ENCODE peak calls at places on chromosomes 1 and 21, in ten cellular contexts. A is left lung; N is pancreas; M is heart left ventricle; E is CD4-positive, alpha-beta T cell; R is right cardiac atrium; V is upper lobe of left lung; X is PC-3; I is RWPE2; K is foreskin keratinocyte. Y is an unnamed sample.

GRCh38 chr21:45818904-45819285 is 162.7 kb upstream of the COL6A1 start:
- ATAC-seq in N (no peak), I (peak; percentile 53), R (no peak), V (no peak), K (peak; percentile 68), A (no peak), M (no peak), X (peak; percentile 53), E (peak; percentile 85), Y (no peak)

GRCh38 chr1:150060260-150060659 is 7.3 kb upstream of the VPS45 start:
- ATAC-seq in M (no peak), I (no peak), V (no peak), R (no peak), X (no peak), E (no peak), N (no peak), K (no peak), A (no peak), Y (no peak)

GRCh38 chr1:21013510-21013909 is 163.2 kb downstream of the EIF4G3 start:
- ATAC-seq in K (no peak), I (no peak), X (no peak), V (no peak), N (no peak), R (no peak), A (no peak), M (no peak), E (no peak), Y (no peak)

GRCh38 chr21:17560377-17560776 is 47.5 kb downstream of the CXADR start:
- ATAC-seq in M (no peak), A (no peak), N (no peak), X (no peak), I (no peak), R (no peak), E (no peak), V (no peak), K (no peak), Y (no peak)

GRCh38 chr1:154941332-154941995 is 4.9 kb upstream of the PMVK start:
- ATAC-seq in X (no peak), K (no peak), N (no peak), A (no peak), V (no peak), I (no peak), M (no peak), E (no peak), R (no peak), Y (no peak)

GRCh38 chr1:173414539-173414938 is 62.6 kb upstream of the PRDX6 start:
- ATAC-seq in K (no peak), I (no peak), M (peak; percentile 68), V (no peak), R (peak; percentile 13), N (no peak), A (no peak), E (no peak), X (no peak), Y (no peak)

GRCh38 chr1:150017206-150017750 is 6.8 kb upstream of the OTUD7B start:
- ATAC-seq in I (peak; percentile 82), K (peak; percentile 80), N (no peak), A (peak; percentile 95), M (peak; percentile 34), X (peak; percentile 55), E (no peak), V (peak; percentile 93), R (no peak), Y (no peak)

GRCh38 chr1:95021085-95021484 is 51.7 kb downstream of the ALG14 start:
- ATAC-seq in X (no peak), N (no peak), I (peak; percentile 49), R (no peak), K (peak; percentile 50), E (no peak), V (peak; percentile 54), M (no peak), A (peak; percentile 66), Y (no peak)

GRCh38 chr1:43531906-43532584 is 1.4 kb downstream of the PTPRF start:
- ATAC-seq in I (peak; percentile 3), K (no peak), V (no peak), N (no peak), M (no peak), A (peak; percentile 7), R (peak; percentile 5), E (no peak), X (no peak), Y (no peak)

GRCh38 chr1:153963850-153964331 is 554 bp upstream of the SLC39A1 start:
- ATAC-seq in R (no peak), X (peak; percentile 10), I (peak; percentile 47), E (no peak), K (peak; percentile 41), N (no peak), A (peak; percentile 7), M (no peak), V (no peak), Y (no peak)

GRCh38 chr21:35311985-35312384 is 262.9 kb upstream of the RUNX1 start:
- ATAC-seq in I (no peak), E (no peak), M (no peak), V (no peak), A (no peak), R (no peak), X (no peak), N (no peak), K (no peak), Y (no peak)

GRCh38 chr1:227465256-227465655 is 98.1 kb upstream of the ZNF678 start:
- ATAC-seq in E (no peak), I (no peak), N (no peak), R (no peak), K (no peak), M (no peak), A (no peak), V (no peak), X (no peak), Y (no peak)

GRCh38 chr1:231828182-231828920 is 201.8 kb downstream of the DISC1 start:
- ATAC-seq in X (peak; percentile 88), V (no peak), E (no peak), I (peak; percentile 93), M (peak; percentile 59), N (no peak), A (peak; percentile 68), R (peak; percentile 80), K (peak; percentile 91), Y (no peak)

GRCh38 chr1:41765109-41765655 is 153.5 kb downstream of the HIVEP3 start:
- ATAC-seq in X (no peak), V (no peak), I (no peak), A (peak; percentile 32), E (no peak), N (no peak), K (no peak), R (peak; percentile 33), M (peak; percentile 71), Y (no peak)

GRCh38 chr1:209386156-209386555 is 197.4 kb upstream of the CAMK1G start:
- ATAC-seq in M (no peak), A (no peak), E (no peak), I (no peak), R (no peak), X (no peak), N (no peak), K (no peak), V (no peak), Y (no peak)
- H3K27ac ChIP-seq in M (no peak overlapping the region), A (no peak overlapping the region), E (no peak overlapping the region), I (peak overlapping the region; percentile 97), R (no peak overlapping the region), X (no peak overlapping the region), N (no peak overlapping the region), K (peak overlapping the region; percentile 71), V (no peak overlapping the region), Y (no peak overlapping the region)

GRCh38 chr1:207959141-207959825 is 48.4 kb upstream of the CD34 start:
- ATAC-seq in I (peak; percentile 71), R (peak; percentile 87), A (peak; percentile 35), M (peak; percentile 78), K (peak; percentile 65), X (no peak), V (peak; percentile 22), E (no peak), N (peak; percentile 3), Y (peak; percentile 82)
- H3K27ac ChIP-seq in I (no peak overlapping the region), R (peak overlapping the region; percentile 72), A (peak overlapping the region; percentile 39), M (peak overlapping the region; percentile 90), K (no peak overlapping the region), X (no peak overlapping the region), V (peak overlapping the region; percentile 45), E (no peak overlapping the region), N (no peak overlapping the region), Y (peak overlapping the region; percentile 82)

GRCh38 chr1:224219011-224219611 is 36.1 kb downstream of the DEGS1 start:
- ATAC-seq in E (no peak), V (no peak), R (no peak), M (no peak), K (peak; percentile 21), I (no peak), N (no peak), A (no peak), X (no peak), Y (no peak)

GRCh38 chr1:224226849-224227502 is 43.9 kb downstream of the DEGS1 start:
- ATAC-seq in V (no peak), A (no peak), I (no peak), R (no peak), E (no peak), X (no peak), N (no peak), M (no peak), K (no peak), Y (no peak)

GRCh38 chr1:224219612-224220011 is 36.6 kb downstream of the DEGS1 start:
- ATAC-seq in N (peak; percentile 66), X (no peak), V (no peak), A (peak; percentile 39), E (no peak), I (no peak), R (no peak), K (peak; percentile 7), M (no peak), Y (no peak)

DNA sequence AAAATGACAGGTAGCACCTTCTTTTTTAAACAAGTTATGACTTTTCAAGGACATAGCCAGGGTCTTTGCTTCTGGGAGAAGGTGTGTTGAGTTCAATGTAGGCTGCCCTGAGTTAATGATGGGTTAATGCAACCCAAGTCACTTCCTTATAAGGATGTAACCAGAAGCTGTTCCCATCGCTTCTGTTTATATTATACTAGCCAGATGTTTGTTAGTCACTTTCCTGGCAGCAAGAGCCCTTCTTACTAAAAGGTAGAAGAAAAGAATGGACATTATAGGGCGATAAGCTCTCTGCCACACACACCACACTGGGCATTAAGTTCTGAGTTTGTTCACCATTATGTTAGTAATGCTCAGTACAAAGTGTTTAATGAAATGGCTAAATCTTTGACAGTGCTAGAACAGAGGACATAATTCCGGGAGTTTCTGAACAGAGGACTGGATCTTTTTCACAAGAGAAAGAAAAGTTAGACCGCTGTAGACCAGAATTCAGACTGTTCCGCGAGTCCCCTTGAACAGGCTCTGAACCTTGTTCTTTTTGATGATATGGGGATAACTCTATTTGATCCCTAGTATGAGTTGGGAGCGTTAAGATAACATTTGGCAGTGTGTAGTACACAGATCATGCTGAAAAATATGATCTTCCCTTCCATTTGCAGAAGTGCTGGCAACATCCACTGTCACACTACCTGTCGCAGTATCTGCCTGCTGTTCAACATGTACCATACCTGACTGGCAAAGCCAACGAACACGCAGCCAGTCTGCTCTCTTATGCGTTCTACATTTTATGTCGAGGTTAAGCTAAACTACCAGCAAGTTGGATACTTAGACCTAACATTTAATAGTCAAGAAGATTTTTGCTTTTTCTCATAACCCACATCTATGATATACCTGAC is 41.0 kb downstream of the DEGS1 start:
- ATAC-seq in X (peak; percentile 84), N (no peak), M (peak; percentile 53), E (no peak), A (peak; percentile 41), V (no peak), K (peak; percentile 57), I (peak; percentile 66), R (peak; percentile 16), Y (peak; percentile 66)
- H3K27ac ChIP-seq in X (no peak overlapping the region), N (no peak overlapping the region), M (no peak overlapping the region), E (no peak overlapping the region), A (no peak overlapping the region), V (no peak overlapping the region), K (no peak overlapping the region), I (no peak overlapping the region), R (no peak overlapping the region), Y (peak overlapping the region; percentile 69)

GRCh38 chr1:109877320-109877771 is 33.3 kb upstream of the CSF1 start:
- ATAC-seq in E (no peak), V (peak; percentile 92), A (peak; percentile 90), R (peak; percentile 89), N (peak; percentile 65), X (peak; percentile 46), I (peak; percentile 93), M (peak; percentile 89), K (peak; percentile 62), Y (peak; percentile 90)
- H3K27ac ChIP-seq in E (no peak overlapping the region), V (peak overlapping the region; percentile 89), A (peak overlapping the region; percentile 83), R (peak overlapping the region; percentile 78), N (peak overlapping the region; percentile 64), X (no peak overlapping the region), I (peak overlapping the region; percentile 55), M (peak overlapping the region; percentile 68), K (no peak overlapping the region), Y (peak overlapping the region; percentile 84)

Y was measured in gastroesophageal sphincter.